ENCODE peak calls at places on chromosomes 2 and 18, in nine cellular contexts. Y is LNCaP clone FGC, O is cardiac fibroblast, F is cardiac muscle cell, D is brain microvascular endothelial cell, H is AG04450, V is endodermal cell, T is upper lobe of right lung, U is tibial nerve. P is an unnamed sample.

GRCh38 chr18:34592961-34593382 is 117.1 kb upstream of the DTNA start:
- DNase-seq in T (no peak), V (peak; percentile 83), F (peak; percentile 71), O (peak; percentile 56), U (peak; percentile 7), D (peak; percentile 59), Y (no peak), H (peak; percentile 16), P (peak; percentile 59)

GRCh38 chr2:28172114-28172898 is 220.4 kb upstream of the FOSL2 start:
- DNase-seq in Y (no peak), T (no peak), F (peak; percentile 16), U (no peak), O (peak; percentile 47), H (no peak), D (peak; percentile 63), V (no peak), P (no peak)

GRCh38 chr18:42053188-42053781 is 98.3 kb downstream of the PIK3C3 start:
- DNase-seq in F (peak; percentile 80), O (peak; percentile 74), U (peak; percentile 24), Y (peak; percentile 27), V (peak; percentile 75), T (no peak), D (peak; percentile 29), H (no peak), P (peak; percentile 38)

GRCh38 chr2:113282747-113283533 is 4.2 kb upstream of the PAX8 start:
- DNase-seq in Y (no peak), U (peak; percentile 20), F (peak; percentile 14), O (peak; percentile 17), T (peak; percentile 88), V (peak; percentile 77), H (no peak), D (no peak), P (no peak)

GRCh38 chr2:241768850-241769249 is 7.8 kb upstream of the GAL3ST2 start:
- DNase-seq in U (no peak), F (no peak), O (no peak), D (no peak), Y (no peak), V (no peak), H (no peak), T (peak; percentile 58), P (no peak)

GRCh38 chr18:74376523-74376922 is 60.9 kb downstream of the C18orf63 start:
- DNase-seq in D (no peak), H (no peak), V (peak; percentile 14), U (no peak), T (no peak), Y (no peak), O (no peak), F (no peak), P (no peak)

GRCh38 chr2:71746946-71747501 is 293.7 kb downstream of the DYSF start:
- DNase-seq in V (peak; percentile 55), T (no peak), O (peak; percentile 24), D (no peak), H (no peak), Y (peak; percentile 23), F (peak; percentile 55), U (peak; percentile 41), P (no peak)

GRCh38 chr2:118371500-118371899 is 283.2 kb downstream of the INSIG2 start:
- DNase-seq in V (peak; percentile 90), D (peak; percentile 36), Y (no peak), H (peak; percentile 13), U (no peak), O (peak; percentile 65), F (peak; percentile 51), T (no peak), P (no peak)

GRCh38 chr2:233597522-233597921 is 19.9 kb upstream of the UGT1A8 start:
- DNase-seq in F (no peak), Y (peak; percentile 76), V (no peak), O (no peak), T (no peak), D (no peak), H (no peak), U (no peak), P (no peak)

GRCh38 chr2:201118121-201118956 is 2.4 kb downstream of the CFLAR start:
- DNase-seq in Y (peak; percentile 72), D (peak; percentile 89), V (peak; percentile 92), H (peak; percentile 37), F (peak; percentile 87), U (peak; percentile 91), O (peak; percentile 90), T (peak; percentile 92), P (peak; percentile 52)

GRCh38 chr18:8314123-8314522 is 295.1 kb upstream of the RAB12 start:
- DNase-seq in F (no peak), U (no peak), O (no peak), H (no peak), V (no peak), T (no peak), D (no peak), Y (no peak), P (no peak)

GRCh38 chr18:11849845-11850747 is 1.1 kb upstream of the CHMP1B start:
- DNase-seq in T (peak; percentile 80), U (peak; percentile 67), O (peak; percentile 94), H (peak; percentile 83), V (peak; percentile 69), Y (no peak), F (peak; percentile 96), D (peak; percentile 98), P (peak; percentile 98)

GRCh38 chr2:101995019-101995418 is 3.3 kb downstream of the IL1R2 start:
- DNase-seq in T (no peak), V (no peak), U (no peak), F (no peak), Y (no peak), D (no peak), H (no peak), O (no peak), P (no peak)

DNA sequence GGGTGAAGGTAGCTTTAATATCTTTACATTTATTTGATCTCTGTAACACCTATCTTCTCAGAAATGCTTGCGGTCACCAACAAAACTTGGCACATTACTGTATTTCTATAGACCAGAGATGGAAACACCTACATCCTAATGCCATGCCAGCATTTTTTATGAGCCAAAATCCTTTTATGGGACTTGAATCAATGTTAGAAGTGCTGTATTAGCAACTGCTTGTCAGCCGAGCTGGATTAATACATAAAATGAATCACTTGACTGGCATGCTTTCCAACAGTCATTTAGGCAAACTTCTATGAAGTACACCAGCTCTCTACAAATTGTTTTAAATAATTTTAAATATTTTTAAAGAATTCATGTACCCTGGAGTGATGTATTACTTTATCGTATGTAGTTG is 272.9 kb upstream of the NRP2 start:
- DNase-seq in O (no peak), F (no peak), D (no peak), Y (no peak), U (no peak), H (no peak), V (no peak), T (no peak), P (no peak)
- H3K4me3 ChIP-seq in O (no peak overlapping the region), F (no peak overlapping the region), D (no peak overlapping the region), Y (no peak overlapping the region), U (no peak overlapping the region), H (no peak overlapping the region), V (no peak overlapping the region), T (no peak overlapping the region), P (no peak overlapping the region)

GRCh38 chr2:51247252-51247651 is 215.3 kb upstream of the NRXN1 start:
- DNase-seq in H (no peak), U (no peak), O (no peak), Y (no peak), V (no peak), T (no peak), F (no peak), D (no peak), P (no peak)
- TF ChIP-seq CTCF in H (no peak), U (no peak), O (no peak), Y (no peak), V (peak; percentile 48), T (no peak), F (no peak), D (no peak), P (no peak)

GRCh38 chr2:60530228-60530627 is 23.2 kb downstream of the BCL11A start:
- DNase-seq in V (no peak), U (no peak), Y (no peak), F (no peak), H (no peak), T (no peak), O (no peak), D (no peak), P (no peak)
- H3K4me3 ChIP-seq in V (no peak overlapping the region), U (no peak overlapping the region), Y (no peak overlapping the region), F (no peak overlapping the region), H (no peak overlapping the region), T (no peak overlapping the region), O (no peak overlapping the region), D (no peak overlapping the region), P (no peak overlapping the region)

GRCh38 chr2:44770221-44771187 is 171.0 kb upstream of the SIX3 start:
- DNase-seq in O (no peak), H (no peak), Y (no peak), T (no peak), V (peak; percentile 68), D (no peak), U (no peak), F (no peak), P (no peak)
- TF ChIP-seq CTCF in O (no peak), H (no peak), Y (peak; percentile 6), T (no peak), V (peak; percentile 70), D (peak; percentile 8), U (no peak), F (no peak), P (no peak)